ENCODE peak calls at places on chromosomes 5 and 9, in eight cellular contexts. K, M, S, O, X, N, T and F are unnamed samples.

GRCh38 chr5:157651623-157652376 is 438 bp downstream of the SOX30 start:
- DNase-seq in K (peak), M (peak), S (no peak), O (peak), X (peak), N (peak), T (peak), F (no peak)

GRCh38 chr5:108557686-108558085 is 175.8 kb upstream of the FBXL17 start:
- DNase-seq in K (no peak), M (no peak), S (no peak), O (peak), X (no peak), N (no peak), T (no peak), F (no peak)

GRCh38 chr9:107794259-107794658 is 304.7 kb upstream of the KLF4 start:
- DNase-seq in K (no peak), M (no peak), S (no peak), O (no peak), X (no peak), N (no peak), T (no peak), F (no peak)

GRCh38 chr5:18807256-18808193 is 1173.3 kb downstream of the TAF11L14 start:
- DNase-seq in K (no peak), M (no peak), S (no peak), O (no peak), X (no peak), N (no peak), T (no peak), F (no peak)

GRCh38 chr5:98750693-98751092 is 22.8 kb upstream of the RGMB start:
- DNase-seq in K (no peak), M (no peak), S (no peak), O (no peak), X (no peak), N (no peak), T (no peak), F (no peak)

GRCh38 chr5:12668564-12668963 is 764.3 kb upstream of the CTNND2 start:
- DNase-seq in K (no peak), M (no peak), S (no peak), O (no peak), X (no peak), N (no peak), T (no peak), F (no peak)

GRCh38 chr5:180070726-180071417 is 687 bp downstream of the RNF130 start:
- DNase-seq in K (no peak), M (peak), S (no peak), O (peak), X (peak), N (peak), T (no peak), F (no peak)

GRCh38 chr5:72682561-72682960 is 133.9 kb upstream of the TNPO1 start:
- DNase-seq in K (no peak), M (no peak), S (no peak), O (no peak), X (no peak), N (no peak), T (no peak), F (no peak)

GRCh38 chr9:125380406-125380805 is 118.8 kb downstream of the GAPVD1 start:
- DNase-seq in K (no peak), M (no peak), S (no peak), O (no peak), X (no peak), N (no peak), T (no peak), F (no peak)

GRCh38 chr9:30329441-30329840 is 2055.0 kb upstream of the ACO1 start:
- DNase-seq in K (no peak), M (no peak), S (no peak), O (no peak), X (no peak), N (no peak), T (no peak), F (no peak)

GRCh38 chr5:126492939-126493338 is 69.7 kb downstream of the GRAMD2B start:
- DNase-seq in K (no peak), M (no peak), S (no peak), O (no peak), X (no peak), N (peak), T (no peak), F (no peak)

GRCh38 chr9:90020277-90020871 is 415.6 kb downstream of the GADD45G start:
- DNase-seq in K (no peak), M (no peak), S (no peak), O (no peak), X (no peak), N (peak), T (no peak), F (no peak)

GRCh38 chr9:72473474-72474241 is 47.8 kb upstream of the TMC1 start:
- DNase-seq in K (peak), M (no peak), S (no peak), O (peak), X (no peak), N (no peak), T (no peak), F (no peak)

GRCh38 chr9:7165350-7165937 is 407.7 kb downstream of the KDM4C start:
- DNase-seq in K (no peak), M (no peak), S (no peak), O (no peak), X (no peak), N (no peak), T (no peak), F (no peak)

GRCh38 chr9:78196258-78196657 is 39.6 kb upstream of the CEP78 start:
- DNase-seq in K (no peak), M (no peak), S (no peak), O (no peak), X (no peak), N (no peak), T (no peak), F (no peak)

GRCh38 chr5:160075073-160075472 is 44.2 kb downstream of the PWWP2A start:
- DNase-seq in K (no peak), M (no peak), S (no peak), O (no peak), X (no peak), N (no peak), T (no peak), F (no peak)

GRCh38 chr5:16784843-16785791 is 151.0 kb downstream of the MYO10 start:
- DNase-seq in K (no peak), M (no peak), S (no peak), O (no peak), X (no peak), N (no peak), T (no peak), F (no peak)

GRCh38 chr5:168648576-168648975 is 69.4 kb upstream of the PANK3 start:
- DNase-seq in K (no peak), M (no peak), S (no peak), O (no peak), X (no peak), N (no peak), T (no peak), F (no peak)

GRCh38 chr9:113352006-113352405 is 2.7 kb downstream of the BSPRY start:
- DNase-seq in K (no peak), M (no peak), S (no peak), O (no peak), X (no peak), N (no peak), T (no peak), F (no peak)

GRCh38 chr5:58670620-58671019 is 87.7 kb downstream of the RAB3C start:
- DNase-seq in K (no peak), M (no peak), S (no peak), O (no peak), X (no peak), N (no peak), T (no peak), F (no peak)

GRCh38 chr9:76351006-76351405 is 43.2 kb downstream of the RFK start:
- DNase-seq in K (no peak), M (no peak), S (no peak), O (no peak), X (no peak), N (no peak), T (no peak), F (no peak)

GRCh38 chr9:128636024-128636390 is 20.6 kb downstream of the DYNC2I2 start:
- DNase-seq in K (no peak), M (peak), S (no peak), O (no peak), X (peak), N (peak), T (no peak), F (no peak)

GRCh38 chr9:136140966-136141365 is 22.3 kb upstream of the TMEM250 start:
- DNase-seq in K (no peak), M (no peak), S (no peak), O (no peak), X (peak), N (no peak), T (no peak), F (no peak)

GRCh38 chr5:16350816-16351215 is 114.8 kb downstream of the ZNF622 start:
- DNase-seq in K (no peak), M (no peak), S (no peak), O (no peak), X (no peak), N (no peak), T (no peak), F (no peak)

DNA sequence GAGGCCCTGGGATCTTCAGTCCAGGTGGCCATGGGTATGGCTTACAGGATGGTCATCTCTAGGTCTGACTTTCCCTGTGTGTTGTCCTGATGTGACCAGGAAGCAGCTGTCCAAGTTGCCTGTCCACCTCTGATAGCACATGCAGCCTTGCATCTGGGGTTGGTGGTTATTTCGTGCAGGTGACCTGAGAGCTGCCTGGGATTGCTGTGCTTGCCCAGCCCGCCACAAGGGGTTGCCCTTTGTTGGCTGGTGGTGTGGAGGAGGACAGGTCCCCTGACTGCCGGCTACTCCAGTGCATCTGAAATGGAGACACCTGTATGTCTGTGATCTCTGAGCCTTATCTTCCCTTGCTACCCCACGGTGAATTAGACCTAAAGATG is 212.6 kb downstream of the ARHGAP26 start:
- DNase-seq in K (no peak), M (no peak), S (no peak), O (no peak), X (no peak), N (no peak), T (no peak), F (no peak)
- TF ChIP-seq CTCF in K (peak), M (no peak), S (no peak), O (no peak), X (no peak), N (no peak), T (no peak), F (no peak)

GRCh38 chr5:116063950-116064349 is 20.9 kb upstream of the COMMD10 start:
- DNase-seq in K (no peak), M (no peak), S (no peak), O (peak), X (no peak), N (no peak), T (no peak), F (no peak)

GRCh38 chr5:116058346-116058936 is 26.2 kb downstream of the ARL14EPL start:
- DNase-seq in K (no peak), M (no peak), S (no peak), O (no peak), X (no peak), N (no peak), T (no peak), F (no peak)

GRCh38 chr5:116068028-116068632 is 16.7 kb upstream of the COMMD10 start:
- DNase-seq in K (peak), M (no peak), S (peak), O (peak), X (no peak), N (peak), T (peak), F (no peak)

GRCh38 chr5:116062352-116062751 is 22.5 kb upstream of the COMMD10 start:
- DNase-seq in K (no peak), M (no peak), S (no peak), O (no peak), X (no peak), N (no peak), T (no peak), F (no peak)
- TF ChIP-seq CTCF in K (no peak), M (no peak), S (peak), O (no peak), X (no peak), N (no peak), T (no peak), F (peak)

GRCh38 chr5:154442801-154443200 is 3.0 kb upstream of the SAP30L start:
- DNase-seq in K (no peak), M (no peak), S (no peak), O (no peak), X (no peak), N (no peak), T (no peak), F (no peak)

GRCh38 chr5:154446183-154447073 is 631 bp downstream of the SAP30L start:
- DNase-seq in K (peak), M (peak), S (no peak), O (peak), X (peak), N (peak), T (peak), F (no peak)

GRCh38 chr5:154447074-154447725 is 1.4 kb downstream of the SAP30L start:
- DNase-seq in K (peak), M (no peak), S (no peak), O (no peak), X (no peak), N (no peak), T (no peak), F (no peak)

GRCh38 chr5:154445422-154446182 is at the start of gene SAP30L:
- DNase-seq in K (peak), M (peak), S (peak), O (peak), X (peak), N (peak), T (peak), F (peak)

DNA sequence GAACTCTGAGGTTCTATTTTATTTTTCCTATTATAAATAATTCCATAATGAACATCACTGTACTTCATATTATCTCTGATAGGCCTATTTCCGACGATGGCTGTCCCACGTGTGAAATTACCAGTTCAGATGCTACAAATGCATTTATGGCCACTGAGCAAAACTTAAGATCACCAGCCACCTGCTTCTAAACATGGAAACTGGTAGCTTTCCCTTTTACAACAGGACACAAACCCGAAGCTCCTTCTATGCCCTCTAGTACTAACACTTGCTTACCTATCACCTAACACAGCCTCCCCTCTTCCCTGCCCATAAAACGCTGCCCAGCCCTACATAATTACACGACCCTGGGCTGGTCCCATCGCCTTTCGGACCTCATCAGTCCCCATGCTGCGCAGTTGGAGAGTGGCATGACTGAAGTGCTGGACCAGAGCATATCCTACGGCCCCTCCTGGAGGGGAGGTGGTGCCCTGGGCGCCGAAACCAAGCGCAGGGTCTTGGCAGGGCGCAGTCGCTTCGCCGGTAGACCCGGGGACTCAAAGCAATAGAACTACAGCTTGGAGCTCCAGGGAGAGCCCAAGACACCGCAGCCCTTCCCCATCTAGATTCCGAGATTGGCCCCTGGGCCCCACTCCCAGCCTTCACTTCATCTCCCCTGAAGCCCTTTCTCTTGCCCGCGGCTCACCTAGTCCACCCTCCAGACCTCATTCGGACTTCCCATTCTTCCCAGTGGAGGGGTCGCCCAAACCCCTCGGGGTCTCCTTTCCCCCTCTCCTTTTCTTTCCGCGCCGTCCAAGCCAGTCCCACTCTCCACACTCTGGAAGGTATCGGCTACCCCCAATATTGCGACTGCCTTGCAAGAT is 1.0 kb upstream of the SAP30L start:
- DNase-seq in K (peak), M (peak), S (no peak), O (no peak), X (no peak), N (no peak), T (peak), F (peak)
- TF ChIP-seq CTCF in K (no peak), M (no peak), S (no peak), O (peak), X (no peak), N (no peak), T (no peak), F (no peak)

GRCh38 chr5:66769839-66770617 is 173.8 kb downstream of the MAST4 start:
- DNase-seq in K (no peak), M (no peak), S (no peak), O (no peak), X (no peak), N (no peak), T (no peak), F (no peak)
- TF ChIP-seq CTCF in K (peak), M (no peak), S (no peak), O (peak), X (no peak), N (no peak), T (no peak), F (peak)

GRCh38 chr5:32339878-32340277 is 27.1 kb upstream of the MTMR12 start:
- DNase-seq in K (no peak), M (no peak), S (no peak), O (no peak), X (no peak), N (no peak), T (no peak), F (no peak)
- TF ChIP-seq CTCF in K (no peak), M (no peak), S (no peak), O (no peak), X (no peak), N (no peak), T (no peak), F (no peak)

GRCh38 chr9:38068866-38069628 is at the start of gene SHB:
- DNase-seq in K (peak), M (peak), S (no peak), O (peak), X (peak), N (peak), T (peak), F (peak)

GRCh38 chr9:38067611-38067891 is 1.5 kb downstream of the SHB start:
- DNase-seq in K (no peak), M (no peak), S (no peak), O (no peak), X (no peak), N (no peak), T (no peak), F (no peak)

GRCh38 chr9:38067892-38068615 is 973 bp downstream of the SHB start:
- DNase-seq in K (no peak), M (no peak), S (no peak), O (no peak), X (no peak), N (no peak), T (no peak), F (no peak)

GRCh38 chr9:38066907-38067610 is 2.0 kb downstream of the SHB start:
- DNase-seq in K (no peak), M (peak), S (no peak), O (peak), X (peak), N (peak), T (no peak), F (no peak)

GRCh38 chr9:38068616-38068865 is 486 bp downstream of the SHB start:
- DNase-seq in K (peak), M (no peak), S (no peak), O (peak), X (no peak), N (no peak), T (no peak), F (no peak)
- TF ChIP-seq CTCF in K (peak), M (no peak), S (peak), O (peak), X (no peak), N (no peak), T (no peak), F (peak)

GRCh38 chr5:29016067-29016466 is 1977.7 kb upstream of the CDH9 start:
- DNase-seq in K (no peak), M (no peak), S (no peak), O (no peak), X (no peak), N (no peak), T (no peak), F (no peak)
- TF ChIP-seq CTCF in K (no peak), M (no peak), S (no peak), O (no peak), X (no peak), N (no peak), T (no peak), F (peak)

GRCh38 chr9:98536542-98537173 is 172.1 kb downstream of the GABBR2 start:
- DNase-seq in K (peak), M (no peak), S (no peak), O (no peak), X (no peak), N (peak), T (no peak), F (no peak)
- TF ChIP-seq CTCF in K (peak), M (no peak), S (peak), O (peak), X (no peak), N (peak), T (no peak), F (no peak)

GRCh38 chr9:133894377-133895321 is 97.5 kb downstream of the VAV2 start:
- DNase-seq in K (no peak), M (no peak), S (no peak), O (no peak), X (no peak), N (no peak), T (no peak), F (no peak)

GRCh38 chr9:133893191-133893994 is 98.7 kb downstream of the VAV2 start:
- DNase-seq in K (no peak), M (no peak), S (no peak), O (no peak), X (no peak), N (no peak), T (no peak), F (no peak)

GRCh38 chr9:133891741-133892140 is 100.4 kb downstream of the VAV2 start:
- DNase-seq in K (no peak), M (no peak), S (no peak), O (no peak), X (no peak), N (no peak), T (no peak), F (no peak)

GRCh38 chr9:133890583-133890982 is 101.5 kb downstream of the VAV2 start:
- DNase-seq in K (no peak), M (no peak), S (no peak), O (no peak), X (no peak), N (no peak), T (no peak), F (no peak)

GRCh38 chr9:133892193-133892920 is 99.8 kb downstream of the VAV2 start:
- DNase-seq in K (no peak), M (no peak), S (no peak), O (no peak), X (no peak), N (no peak), T (no peak), F (no peak)
- TF ChIP-seq CTCF in K (no peak), M (no peak), S (no peak), O (no peak), X (no peak), N (no peak), T (no peak), F (no peak)

GRCh38 chr5:5741418-5741817 is 318.9 kb downstream of the ICE1 start:
- DNase-seq in K (no peak), M (no peak), S (no peak), O (no peak), X (no peak), N (no peak), T (no peak), F (no peak)
- TF ChIP-seq CTCF in K (no peak), M (no peak), S (no peak), O (no peak), X (no peak), N (no peak), T (peak), F (no peak)